ENCODE peak calls at places on chromosomes 6 and 20, in four cellular contexts. F is H1, A is GM12878, W is transverse colon. N is an unnamed sample.

GRCh38 chr6:152993847-152994246 is 8.7 kb downstream of the MTRF1L start:
- DNase-seq in W (no peak), F (no peak), A (no peak), N (no peak)

GRCh38 chr6:151075527-151075926 is 164.2 kb upstream of the AKAP12 start:
- DNase-seq in W (no peak), A (no peak), F (no peak), N (no peak)

GRCh38 chr6:2999005-2999620 is 581 bp upstream of the NQO2 start:
- DNase-seq in W (peak; percentile 80), F (no peak), A (no peak), N (no peak)

GRCh38 chr6:124053315-124053714 is 249.7 kb downstream of the NKAIN2 start:
- DNase-seq in A (no peak), F (no peak), W (no peak), N (no peak)

GRCh38 chr6:133741375-133741861 is 147.5 kb upstream of the TCF21 start:
- DNase-seq in A (no peak), W (no peak), F (no peak), N (no peak)

GRCh38 chr6:127216821-127217789 is 49.6 kb upstream of the RNF146 start:
- DNase-seq in W (no peak), A (no peak), F (no peak), N (no peak)

GRCh38 chr6:10266462-10266861 is 148.4 kb downstream of the TFAP2A start:
- DNase-seq in F (no peak), A (no peak), W (no peak), N (no peak)

GRCh38 chr6:18147160-18147559 is 7.7 kb downstream of the TPMT start:
- DNase-seq in F (no peak), A (no peak), W (no peak), N (no peak)

GRCh38 chr20:62609811-62610757 is 32.2 kb upstream of the SLCO4A1 start:
- DNase-seq in W (no peak), F (no peak), A (no peak), N (no peak)

GRCh38 chr20:56440346-56441007 is 27.9 kb upstream of the RTF2 start:
- DNase-seq in A (peak; percentile 58), F (no peak), W (peak; percentile 18), N (peak; percentile 22)

GRCh38 chr6:128509709-128510108 is 10.7 kb downstream of the PTPRK start:
- DNase-seq in A (no peak), W (no peak), F (no peak), N (no peak)

GRCh38 chr6:139406577-139407343 is 32.3 kb upstream of the CITED2 start:
- DNase-seq in A (no peak), W (no peak), F (no peak), N (no peak)

GRCh38 chr6:43699564-43700186 is 12.1 kb upstream of the MRPS18A start:
- DNase-seq in W (peak; percentile 69), A (no peak), F (no peak), N (no peak)

GRCh38 chr6:160679402-160679769 is 15.3 kb upstream of the LPA start:
- DNase-seq in W (no peak), F (peak; percentile 25), A (no peak), N (no peak)

GRCh38 chr20:20953738-20954657 is 152.2 kb downstream of the LINC00237 start:
- DNase-seq in W (no peak), A (no peak), F (no peak), N (no peak)

GRCh38 chr6:96391776-96392175 is 129.8 kb upstream of the UFL1 start:
- DNase-seq in A (no peak), F (peak; percentile 63), W (peak; percentile 14), N (no peak)

GRCh38 chr6:53926505-53926904 is 131.7 kb downstream of the LRRC1 start:
- DNase-seq in W (no peak), F (no peak), A (no peak), N (no peak)

GRCh38 chr6:53930330-53930729 is 135.5 kb downstream of the LRRC1 start:
- DNase-seq in W (no peak), F (no peak), A (no peak), N (no peak)

GRCh38 chr6:53929340-53930120 is 134.7 kb downstream of the LRRC1 start:
- DNase-seq in W (no peak), A (no peak), F (no peak), N (no peak)

GRCh38 chr6:53931086-53931485 is 136.3 kb downstream of the LRRC1 start:
- DNase-seq in W (no peak), A (no peak), F (no peak), N (no peak)

GRCh38 chr6:53928641-53929339 is 134.0 kb downstream of the LRRC1 start:
- DNase-seq in F (no peak), W (no peak), A (no peak), N (no peak)
- H3K4me1 ChIP-seq in F (no peaks in the 10 kb centered on the region), W (peaks cover 43% of the 10 kb centered on the region), A (no peaks in the 10 kb centered on the region), N (peaks cover 8% of the 10 kb centered on the region)

DNA sequence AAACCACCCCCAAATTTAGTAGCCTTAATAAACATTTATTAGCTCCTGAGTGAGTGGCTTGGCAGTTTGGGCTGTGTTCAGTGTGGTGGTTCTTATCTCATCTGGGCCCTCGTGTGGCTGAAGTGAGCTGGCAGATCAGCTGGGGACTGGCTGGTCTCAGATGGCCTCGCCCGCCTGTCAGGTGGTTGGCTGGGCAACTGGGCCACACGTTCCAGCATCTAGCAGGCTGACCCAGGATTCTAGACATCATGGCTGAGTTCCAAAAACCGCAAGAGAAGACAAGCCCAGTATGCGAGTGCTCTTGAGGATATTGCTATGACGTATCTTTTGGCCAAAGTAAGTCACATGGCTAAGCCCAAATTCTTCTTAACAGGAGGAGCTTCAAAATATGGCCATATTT is 28.9 kb downstream of the EIF2S2 start:
- DNase-seq in A (no peak), W (peak; percentile 32), F (no peak), N (peak; percentile 85)
- TF ChIP-seq EP300 in A (no peak), W (no peak), F (no peak), N (no peak)

GRCh38 chr6:168583821-168584220 is 142.8 kb downstream of the SMOC2 start:
- DNase-seq in A (no peak), F (no peak), W (no peak), N (peak; percentile 78)

GRCh38 chr6:168585441-168585840 is 144.5 kb downstream of the SMOC2 start:
- DNase-seq in W (no peak), A (no peak), F (no peak), N (no peak)

GRCh38 chr6:168584671-168585070 is 143.7 kb downstream of the SMOC2 start:
- DNase-seq in F (no peak), W (no peak), A (no peak), N (peak; percentile 44)

GRCh38 chr6:168584251-168584650 is 143.3 kb downstream of the SMOC2 start:
- DNase-seq in A (no peak), F (no peak), W (no peak), N (no peak)

DNA sequence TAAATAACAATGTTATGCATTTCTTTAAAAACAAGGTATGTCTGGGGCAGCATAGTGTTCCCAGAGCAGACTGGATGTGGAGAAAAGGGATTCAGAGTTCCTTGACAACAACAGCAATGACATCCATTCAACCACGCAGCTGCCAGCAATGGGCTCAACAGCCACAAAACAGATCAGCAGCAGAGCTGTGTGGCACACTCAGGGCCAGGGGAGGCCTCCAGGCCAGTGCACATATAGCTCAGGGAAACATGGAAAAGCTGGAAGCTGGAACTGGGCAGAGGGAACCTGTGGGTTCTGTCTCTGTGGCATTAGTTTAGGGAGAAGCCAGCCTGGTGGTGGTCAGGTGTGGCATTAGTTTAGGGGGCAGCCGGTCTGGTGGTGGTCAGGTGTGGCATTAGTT is 148.3 kb downstream of the SMOC2 start:
- DNase-seq in A (no peak), W (no peak), F (no peak), N (no peak)
- TF ChIP-seq POLR2A in A (no peak), W (no peak), F (no peak), N (no peak)

GRCh38 chr6:132132911-132133639 is 181.9 kb upstream of the CCN2 start:
- DNase-seq in W (no peak), A (no peak), F (no peak), N (no peak)

GRCh38 chr6:132135409-132135808 is 184.2 kb upstream of the CCN2 start:
- DNase-seq in A (no peak), F (no peak), W (no peak), N (no peak)

GRCh38 chr6:132131777-132132176 is 180.6 kb upstream of the CCN2 start:
- DNase-seq in F (no peak), W (no peak), A (no peak), N (no peak)

GRCh38 chr6:132132420-132132819 is 181.2 kb upstream of the CCN2 start:
- DNase-seq in A (no peak), W (no peak), F (no peak), N (no peak)

GRCh38 chr6:132133734-132134490 is 182.7 kb upstream of the CCN2 start:
- DNase-seq in F (no peak), W (peak; percentile 22), A (no peak), N (peak; percentile 64)
- H3K4me1 ChIP-seq in F (peaks cover 11% of the 10 kb centered on the region), W (peaks cover 31% of the 10 kb centered on the region), A (no peaks in the 10 kb centered on the region), N (peaks cover 36% of the 10 kb centered on the region)

GRCh38 chr20:59403261-59403961 is 103.0 kb downstream of the EDN3 start:
- DNase-seq in A (no peak), W (peak; percentile 62), F (peak; percentile 13), N (no peak)

GRCh38 chr20:59399426-59400099 is 99.2 kb downstream of the EDN3 start:
- DNase-seq in F (no peak), W (no peak), A (no peak), N (no peak)

GRCh38 chr20:59402697-59403096 is 102.3 kb downstream of the EDN3 start:
- DNase-seq in W (no peak), F (no peak), A (no peak), N (no peak)

GRCh38 chr20:59398552-59399265 is 98.3 kb downstream of the EDN3 start:
- DNase-seq in F (no peak), W (no peak), A (no peak), N (no peak)

GRCh38 chr20:59400666-59401065 is 100.3 kb downstream of the EDN3 start:
- DNase-seq in A (no peak), W (no peak), F (no peak), N (no peak)
- TF ChIP-seq EP300 in A (no peak), W (no peak), F (no peak), N (no peak)

DNA sequence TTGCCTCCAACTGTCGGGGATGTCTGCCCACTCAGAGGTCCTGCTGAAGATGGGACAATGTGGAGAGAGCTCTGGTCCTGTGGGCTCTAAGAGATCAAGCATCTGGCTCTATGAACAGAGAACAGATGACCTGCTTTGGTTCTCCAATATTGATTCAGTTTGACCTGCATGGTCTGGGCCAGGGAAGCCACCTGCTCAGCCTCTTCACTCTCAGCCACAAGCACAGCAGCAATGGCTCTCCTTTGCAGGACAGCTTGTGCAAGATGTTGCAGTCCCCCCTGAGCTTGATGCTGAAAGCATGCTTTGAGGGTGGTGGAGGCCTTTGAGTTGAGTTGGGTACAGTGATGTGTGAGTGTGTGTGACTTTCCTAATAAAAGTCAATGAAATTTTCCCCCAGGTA is 18.6 kb upstream of the MCM3 start:
- DNase-seq in A (no peak), W (no peak), F (no peak), N (no peak)
- TF ChIP-seq POLR2A in A (no peak), W (no peak), F (no peak), N (no peak)

N was measured in sigmoid colon.